ENCODE peak calls at places on chromosome 12, in nine cellular contexts. V is HCT116, O is GM23248, I is PC-3, Q is OCI-LY7, U is MM.1S, S is SK-N-SH, D is neural progenitor cell, M is GM23338. X is an unnamed sample.

GRCh38 chr12:108482717-108483212 is 32.3 kb upstream of the FICD start:
- DNase-seq in V (no peak), O (peak), I (peak), Q (no peak), U (no peak), S (no peak), D (no peak), M (peak), X (no peak)

GRCh38 chr12:117190210-117190781 is at the start of gene FBXO21:
- DNase-seq in V (peak), O (peak), I (peak), Q (peak), U (peak), S (peak), D (peak), M (peak), X (peak)

GRCh38 chr12:86261606-86262005 is 5.4 kb upstream of the MGAT4C start:
- DNase-seq in V (no peak), O (no peak), I (no peak), Q (no peak), U (no peak), S (no peak), D (no peak), M (peak), X (no peak)

GRCh38 chr12:120971299-120972180 is 6.8 kb upstream of the HNF1A start:
- DNase-seq in V (peak), O (peak), I (peak), Q (peak), U (peak), S (peak), D (peak), M (peak), X (peak)

GRCh38 chr12:49933793-49934192 is 16.7 kb upstream of the AQP2 start:
- DNase-seq in V (no peak), O (no peak), I (peak), Q (no peak), U (no peak), S (no peak), D (no peak), M (no peak), X (no peak)

GRCh38 chr12:28059678-28060077 is 87.1 kb upstream of the PTHLH start:
- DNase-seq in V (no peak), O (no peak), I (no peak), Q (no peak), U (no peak), S (no peak), D (no peak), M (no peak), X (no peak)

GRCh38 chr12:132285991-132286681 is 43.3 kb downstream of the GALNT9 start:
- DNase-seq in V (no peak), O (peak), I (peak), Q (no peak), U (no peak), S (peak), D (peak), M (peak), X (peak)

GRCh38 chr12:2641209-2641608 is 153.6 kb upstream of the FKBP4 start:
- DNase-seq in V (peak), O (peak), I (peak), Q (no peak), U (peak), S (no peak), D (peak), M (peak), X (peak)

GRCh38 chr12:59131462-59131861 is 211.2 kb upstream of the LRIG3 start:
- DNase-seq in V (no peak), O (no peak), I (no peak), Q (no peak), U (no peak), S (no peak), D (peak), M (peak), X (no peak)

GRCh38 chr12:64320611-64321010 is 69.9 kb downstream of the C12orf56 start:
- DNase-seq in V (no peak), O (no peak), I (no peak), Q (no peak), U (no peak), S (no peak), D (no peak), M (peak), X (no peak)

GRCh38 chr12:59652098-59652497 is 56.3 kb downstream of the SLC16A7 start:
- DNase-seq in V (no peak), O (no peak), I (no peak), Q (no peak), U (no peak), S (no peak), D (no peak), M (no peak), X (no peak)

GRCh38 chr12:124277394-124278222 is 17.3 kb upstream of the RFLNA start:
- DNase-seq in V (no peak), O (no peak), I (no peak), Q (no peak), U (peak), S (peak), D (no peak), M (no peak), X (no peak)

GRCh38 chr12:121033625-121034349 is 5.3 kb downstream of the OASL start:
- DNase-seq in V (peak), O (peak), I (peak), Q (no peak), U (no peak), S (no peak), D (no peak), M (no peak), X (no peak)

GRCh38 chr12:69898236-69898635 is 73.2 kb downstream of the MYRFL start:
- DNase-seq in V (no peak), O (peak), I (no peak), Q (no peak), U (no peak), S (no peak), D (no peak), M (no peak), X (no peak)

GRCh38 chr12:44873898-44874297 is 2.2 kb downstream of the NELL2 start:
- DNase-seq in V (peak), O (peak), I (peak), Q (peak), U (peak), S (peak), D (no peak), M (peak), X (peak)

GRCh38 chr12:96448287-96448686 is 41.1 kb upstream of the CFAP54 start:
- DNase-seq in V (no peak), O (peak), I (peak), Q (no peak), U (no peak), S (no peak), D (no peak), M (no peak), X (no peak)

GRCh38 chr12:1825382-1826102 is 5.2 kb downstream of the LRTM2 start:
- DNase-seq in V (no peak), O (no peak), I (no peak), Q (no peak), U (no peak), S (no peak), D (no peak), M (no peak), X (no peak)

GRCh38 chr12:124567673-124568373 is 411 bp upstream of the NCOR2 start:
- DNase-seq in V (no peak), O (peak), I (peak), Q (peak), U (peak), S (peak), D (no peak), M (peak), X (peak)

GRCh38 chr12:25557830-25558436 is 4.8 kb upstream of the LMNTD1 start:
- DNase-seq in V (peak), O (peak), I (peak), Q (peak), U (peak), S (peak), D (peak), M (peak), X (peak)

GRCh38 chr12:109961612-109962011 is 34.6 kb downstream of the GIT2 start:
- DNase-seq in V (no peak), O (peak), I (peak), Q (no peak), U (no peak), S (no peak), D (no peak), M (no peak), X (no peak)

GRCh38 chr12:79934309-79935020 is 432 bp downstream of the PPP1R12A start:
- DNase-seq in V (no peak), O (no peak), I (no peak), Q (peak), U (peak), S (peak), D (no peak), M (peak), X (peak)

GRCh38 chr12:25970916-25971674 is 12.6 kb downstream of the RASSF8 start:
- DNase-seq in V (no peak), O (peak), I (no peak), Q (no peak), U (no peak), S (no peak), D (no peak), M (no peak), X (no peak)

GRCh38 chr12:45426294-45426693 is 210.4 kb downstream of the ANO6 start:
- DNase-seq in V (no peak), O (no peak), I (no peak), Q (no peak), U (no peak), S (no peak), D (no peak), M (no peak), X (no peak)

GRCh38 chr12:26136688-26137087 is 11.9 kb upstream of the BHLHE41 start:
- DNase-seq in V (no peak), O (no peak), I (no peak), Q (no peak), U (no peak), S (no peak), D (no peak), M (no peak), X (no peak)

GRCh38 chr12:52757449-52758176 is 19.5 kb downstream of the KRT76 start:
- DNase-seq in V (no peak), O (no peak), I (no peak), Q (no peak), U (no peak), S (no peak), D (no peak), M (no peak), X (no peak)

GRCh38 chr12:110107369-110108281 is 16.5 kb upstream of the IFT81 start:
- DNase-seq in V (no peak), O (peak), I (peak), Q (no peak), U (no peak), S (no peak), D (no peak), M (no peak), X (peak)

GRCh38 chr12:22250762-22251161 is 83.7 kb downstream of the ST8SIA1 start:
- DNase-seq in V (no peak), O (no peak), I (no peak), Q (no peak), U (no peak), S (no peak), D (no peak), M (no peak), X (no peak)

GRCh38 chr12:29655861-29656260 is 127.9 kb downstream of the TMTC1 start:
- DNase-seq in V (no peak), O (no peak), I (no peak), Q (no peak), U (peak), S (no peak), D (no peak), M (no peak), X (no peak)

GRCh38 chr12:66932126-66932525 is 253.2 kb upstream of the GRIP1 start:
- DNase-seq in V (no peak), O (no peak), I (no peak), Q (no peak), U (no peak), S (no peak), D (no peak), M (no peak), X (no peak)

GRCh38 chr12:77575376-77575775 is 255.3 kb upstream of the NAV3 start:
- DNase-seq in V (no peak), O (no peak), I (no peak), Q (no peak), U (no peak), S (no peak), D (no peak), M (no peak), X (no peak)

GRCh38 chr12:59403259-59403932 is 192.4 kb upstream of the SLC16A7 start:
- DNase-seq in V (peak), O (peak), I (peak), Q (peak), U (peak), S (peak), D (peak), M (peak), X (peak)

GRCh38 chr12:129607293-129607692 is 296.5 kb downstream of the TMEM132D start:
- DNase-seq in V (no peak), O (no peak), I (no peak), Q (no peak), U (no peak), S (no peak), D (peak), M (peak), X (peak)

GRCh38 chr12:71610036-71610795 is 53.4 kb downstream of the ZFC3H1 start:
- DNase-seq in V (no peak), O (no peak), I (no peak), Q (no peak), U (no peak), S (no peak), D (no peak), M (no peak), X (no peak)

GRCh38 chr12:91818236-91819131 is 327.2 kb downstream of the BTG1 start:
- DNase-seq in V (no peak), O (no peak), I (no peak), Q (no peak), U (no peak), S (no peak), D (peak), M (no peak), X (peak)

GRCh38 chr12:88790231-88790630 is 210.0 kb upstream of the KITLG start:
- DNase-seq in V (no peak), O (no peak), I (no peak), Q (no peak), U (no peak), S (no peak), D (no peak), M (no peak), X (no peak)

GRCh38 chr12:32089156-32089950 is 17.3 kb upstream of the BICD1 start:
- DNase-seq in V (no peak), O (peak), I (peak), Q (no peak), U (no peak), S (peak), D (peak), M (no peak), X (no peak)

DNA sequence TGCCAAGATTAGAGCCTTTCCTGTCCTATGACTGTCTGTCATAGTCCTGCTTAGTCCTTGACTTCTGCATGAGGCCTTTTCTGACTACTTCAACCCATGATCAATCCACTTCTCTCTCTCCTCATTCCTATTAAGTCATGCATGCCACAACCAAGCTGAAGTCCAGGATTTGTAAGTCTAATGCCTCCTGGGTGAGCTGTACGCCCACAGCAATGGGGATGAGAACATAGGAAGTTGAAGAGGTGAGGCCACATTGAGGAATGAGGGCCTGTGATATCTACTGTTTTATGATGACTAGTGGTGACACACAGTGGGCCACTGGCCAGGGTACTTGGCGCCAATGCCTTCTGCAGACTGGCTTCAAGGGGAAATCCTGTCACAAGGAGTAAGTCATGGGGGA is 994.1 kb upstream of the TMEM132C start:
- DNase-seq in V (no peak), O (peak), I (peak), Q (no peak), U (no peak), S (no peak), D (no peak), M (no peak), X (no peak)
- TF ChIP-seq EZH2phosphoT487 in V (no peak), O (no peak), I (no peak), Q (no peak), U (no peak), S (no peak), D (no peak), M (no peak), X (no peak)

GRCh38 chr12:111434680-111435338 is 29.1 kb downstream of the SH2B3 start:
- DNase-seq in V (no peak), O (peak), I (no peak), Q (peak), U (peak), S (no peak), D (no peak), M (peak), X (peak)
- TF ChIP-seq EZH2phosphoT487 in V (no peak), O (no peak), I (no peak), Q (no peak), U (no peak), S (no peak), D (no peak), M (no peak), X (no peak)

DNA sequence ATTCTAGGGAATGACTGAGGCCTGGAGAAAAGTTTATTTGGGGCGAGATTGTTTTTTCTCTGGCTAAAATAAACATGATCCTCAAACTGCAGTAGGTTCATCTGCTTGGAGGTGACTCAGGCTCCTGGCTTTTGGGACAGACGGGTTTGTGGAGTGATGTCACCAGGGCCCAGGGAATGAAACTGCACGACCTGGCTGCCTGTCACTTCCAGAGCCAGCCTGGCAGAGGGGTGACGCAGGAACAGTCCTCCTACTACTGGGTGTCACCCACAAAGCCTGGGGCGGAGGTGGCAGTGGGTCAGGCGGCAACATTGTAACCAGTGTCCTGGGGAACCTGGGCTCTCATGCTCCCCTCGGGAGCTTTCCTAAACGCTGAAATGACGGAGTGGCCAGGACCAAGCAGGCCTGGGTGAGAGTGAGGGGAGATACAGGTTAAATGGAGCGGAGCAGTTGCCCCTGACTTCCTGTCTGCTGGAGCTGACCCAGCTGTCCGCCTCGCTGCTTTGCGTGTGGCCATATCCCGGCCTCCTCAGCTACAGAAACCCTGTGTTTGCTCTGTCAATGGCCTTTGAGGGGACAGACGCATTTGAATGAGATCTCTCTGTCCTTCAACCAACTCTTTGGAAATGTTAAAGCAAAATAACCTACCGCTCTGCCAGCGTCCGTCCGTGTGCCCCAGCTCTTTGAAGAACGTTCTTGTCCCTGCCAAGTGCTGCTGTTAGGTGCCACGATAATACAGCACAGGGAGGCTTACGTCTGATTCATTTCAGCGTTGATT is 6.5 kb downstream of the HIP1R start:
- DNase-seq in V (peak), O (peak), I (peak), Q (no peak), U (no peak), S (peak), D (no peak), M (peak), X (peak)
- TF ChIP-seq EZH2phosphoT487 in V (no peak), O (no peak), I (no peak), Q (no peak), U (no peak), S (no peak), D (no peak), M (no peak), X (no peak)

GRCh38 chr12:107254258-107254856 is 161.0 kb upstream of the CRY1 start:
- DNase-seq in V (no peak), O (no peak), I (no peak), Q (no peak), U (no peak), S (no peak), D (no peak), M (no peak), X (no peak)
- TF ChIP-seq EZH2phosphoT487 in V (no peak), O (no peak), I (no peak), Q (no peak), U (no peak), S (no peak), D (no peak), M (no peak), X (no peak)

GRCh38 chr12:62260733-62261683 is 804 bp downstream of the USP15 start:
- DNase-seq in V (peak), O (peak), I (peak), Q (peak), U (peak), S (peak), D (peak), M (peak), X (peak)

GRCh38 chr12:62259993-62260732 is at the start of gene USP15:
- DNase-seq in V (peak), O (peak), I (peak), Q (peak), U (peak), S (peak), D (peak), M (peak), X (peak)

GRCh38 chr12:62258231-62258630 is 2.0 kb upstream of the USP15 start:
- DNase-seq in V (no peak), O (no peak), I (no peak), Q (no peak), U (no peak), S (no peak), D (no peak), M (no peak), X (no peak)

GRCh38 chr12:62261876-62262275 is 1.7 kb downstream of the USP15 start:
- DNase-seq in V (no peak), O (no peak), I (no peak), Q (no peak), U (no peak), S (no peak), D (no peak), M (no peak), X (no peak)

DNA sequence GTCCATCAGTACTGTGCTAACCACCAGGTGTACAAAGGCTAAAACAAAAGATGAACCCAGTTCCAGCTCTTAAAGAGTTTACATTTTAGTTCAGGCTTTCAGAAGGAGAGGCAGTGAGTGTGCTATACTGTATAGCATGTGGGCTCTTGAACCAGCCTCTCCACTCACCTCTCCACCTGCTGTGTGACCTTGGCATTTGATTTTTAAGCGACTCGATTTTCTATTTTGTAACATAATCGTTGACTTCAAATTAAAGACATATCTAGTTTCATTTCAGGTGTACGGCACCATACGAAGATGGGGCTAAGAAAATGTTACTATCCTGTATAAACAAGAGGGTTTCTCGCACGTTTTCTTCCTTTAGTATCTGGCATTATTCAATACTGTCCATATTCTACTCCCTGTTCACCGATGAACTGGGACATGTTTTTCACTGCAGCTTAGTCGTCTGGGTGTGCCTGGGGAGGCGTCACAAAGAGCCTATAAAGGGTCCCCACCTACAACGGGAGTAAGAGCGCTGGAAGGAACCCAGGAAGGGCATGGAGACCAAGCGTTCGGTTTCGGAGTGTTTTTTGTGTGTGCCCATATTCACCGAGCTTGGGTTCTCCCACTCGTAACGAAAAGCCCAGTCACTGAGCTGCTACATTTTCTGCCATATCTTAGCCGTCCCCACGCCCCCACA is 752 bp upstream of the USP15 start:
- DNase-seq in V (no peak), O (peak), I (peak), Q (peak), U (peak), S (peak), D (no peak), M (peak), X (peak)
- TF ChIP-seq EZH2phosphoT487 in V (no peak), O (no peak), I (no peak), Q (no peak), U (no peak), S (no peak), D (no peak), M (no peak), X (no peak)